ENCODE peak calls at places on chromosome 6, in seven cellular contexts. One of them, this sample, is unnamed.

GRCh38 chr6:13278991-13279390 is 49.3 kb downstream of the TBC1D7 start:
- DNase-seq in HT-29: no peak
- DNase-seq in lower lobe of right lung: no peak
- DNase-seq in neural progenitor cell: no peak
- DNase-seq in mesothelial cell of epicardium: no peak
- DNase-seq in heart left ventricle: no peak
- DNase-seq in ovary: no peak
- DNase-seq in this sample: no peak

GRCh38 chr6:139655783-139656705 is 281.6 kb upstream of the CITED2 start:
- DNase-seq in mesothelial cell of epicardium: no peak
- DNase-seq in HT-29: peak
- DNase-seq in lower lobe of right lung: no peak
- DNase-seq in ovary: no peak
- DNase-seq in neural progenitor cell: no peak
- DNase-seq in heart left ventricle: no peak
- DNase-seq in this sample: no peak

GRCh38 chr6:38141716-38142115 is 322.2 kb downstream of the ZFAND3 start:
- DNase-seq in neural progenitor cell: no peak
- DNase-seq in mesothelial cell of epicardium: no peak
- DNase-seq in HT-29: no peak
- DNase-seq in lower lobe of right lung: no peak
- DNase-seq in ovary: no peak
- DNase-seq in heart left ventricle: no peak
- DNase-seq in this sample: no peak

GRCh38 chr6:80003841-80004198 is 629 bp upstream of the TTK start:
- DNase-seq in ovary: no peak
- DNase-seq in HT-29: no peak
- DNase-seq in mesothelial cell of epicardium: no peak
- DNase-seq in heart left ventricle: no peak
- DNase-seq in neural progenitor cell: no peak
- DNase-seq in lower lobe of right lung: peak
- DNase-seq in this sample: peak

GRCh38 chr6:35363293-35363750 is 21.0 kb downstream of the PPARD start:
- DNase-seq in neural progenitor cell: peak
- DNase-seq in HT-29: no peak
- DNase-seq in lower lobe of right lung: peak
- DNase-seq in mesothelial cell of epicardium: no peak
- DNase-seq in heart left ventricle: no peak
- DNase-seq in ovary: no peak
- DNase-seq in this sample: no peak

GRCh38 chr6:73513496-73513854 is 7.4 kb downstream of the EEF1A1 start:
- DNase-seq in lower lobe of right lung: no peak
- DNase-seq in heart left ventricle: no peak
- DNase-seq in HT-29: peak
- DNase-seq in mesothelial cell of epicardium: no peak
- DNase-seq in neural progenitor cell: no peak
- DNase-seq in ovary: no peak
- DNase-seq in this sample: no peak

GRCh38 chr6:138454976-138455706 is 44.2 kb downstream of the NHSL1 start:
- DNase-seq in HT-29: no peak
- DNase-seq in heart left ventricle: no peak
- DNase-seq in ovary: no peak
- DNase-seq in lower lobe of right lung: peak
- DNase-seq in neural progenitor cell: no peak
- DNase-seq in mesothelial cell of epicardium: no peak
- DNase-seq in this sample: peak

GRCh38 chr6:109073344-109074235 is 21.1 kb downstream of the SESN1 start:
- DNase-seq in ovary: no peak
- DNase-seq in HT-29: peak
- DNase-seq in heart left ventricle: no peak
- DNase-seq in mesothelial cell of epicardium: no peak
- DNase-seq in neural progenitor cell: peak
- DNase-seq in lower lobe of right lung: no peak
- DNase-seq in this sample: peak

GRCh38 chr6:106444777-106445507 is 84.4 kb downstream of the CRYBG1 start:
- DNase-seq in HT-29: peak
- DNase-seq in lower lobe of right lung: no peak
- DNase-seq in neural progenitor cell: peak
- DNase-seq in mesothelial cell of epicardium: no peak
- DNase-seq in ovary: no peak
- DNase-seq in heart left ventricle: no peak
- DNase-seq in this sample: no peak

GRCh38 chr6:112690497-112691202 is 343.5 kb downstream of the RFPL4B start:
- DNase-seq in neural progenitor cell: no peak
- DNase-seq in lower lobe of right lung: no peak
- DNase-seq in heart left ventricle: no peak
- DNase-seq in mesothelial cell of epicardium: no peak
- DNase-seq in ovary: no peak
- DNase-seq in HT-29: no peak
- DNase-seq in this sample: no peak

GRCh38 chr6:6007311-6008113 is 787 bp upstream of the NRN1 start:
- DNase-seq in mesothelial cell of epicardium: no peak
- DNase-seq in heart left ventricle: no peak
- DNase-seq in HT-29: peak
- DNase-seq in neural progenitor cell: peak
- DNase-seq in lower lobe of right lung: no peak
- DNase-seq in ovary: no peak
- DNase-seq in this sample: peak

GRCh38 chr6:36874016-36874442 is 574 bp downstream of the PPIL1 start:
- DNase-seq in HT-29: peak
- DNase-seq in neural progenitor cell: no peak
- DNase-seq in ovary: no peak
- DNase-seq in mesothelial cell of epicardium: no peak
- DNase-seq in heart left ventricle: no peak
- DNase-seq in lower lobe of right lung: no peak
- DNase-seq in this sample: no peak

GRCh38 chr6:15285682-15286294 is 39.9 kb downstream of the JARID2 start:
- DNase-seq in neural progenitor cell: no peak
- DNase-seq in ovary: no peak
- DNase-seq in heart left ventricle: no peak
- DNase-seq in lower lobe of right lung: no peak
- DNase-seq in mesothelial cell of epicardium: no peak
- DNase-seq in HT-29: no peak
- DNase-seq in this sample: no peak

GRCh38 chr6:72916906-72917305 is 295.0 kb downstream of the KCNQ5 start:
- DNase-seq in HT-29: no peak
- DNase-seq in ovary: no peak
- DNase-seq in lower lobe of right lung: no peak
- DNase-seq in neural progenitor cell: no peak
- DNase-seq in heart left ventricle: no peak
- DNase-seq in mesothelial cell of epicardium: no peak
- DNase-seq in this sample: no peak

GRCh38 chr6:25341923-25342619 is 62.9 kb downstream of the CARMIL1 start:
- DNase-seq in heart left ventricle: no peak
- DNase-seq in lower lobe of right lung: no peak
- DNase-seq in mesothelial cell of epicardium: no peak
- DNase-seq in ovary: no peak
- DNase-seq in neural progenitor cell: no peak
- DNase-seq in HT-29: no peak
- DNase-seq in this sample: no peak

GRCh38 chr6:13417954-13418353 is 69.4 kb downstream of the GFOD1 start:
- DNase-seq in ovary: no peak
- DNase-seq in HT-29: no peak
- DNase-seq in heart left ventricle: no peak
- DNase-seq in mesothelial cell of epicardium: no peak
- DNase-seq in lower lobe of right lung: no peak
- DNase-seq in neural progenitor cell: no peak
- DNase-seq in this sample: no peak

GRCh38 chr6:159104163-159104885 is 59.5 kb upstream of the TAGAP start:
- DNase-seq in mesothelial cell of epicardium: peak
- DNase-seq in lower lobe of right lung: peak
- DNase-seq in neural progenitor cell: peak
- DNase-seq in heart left ventricle: peak
- DNase-seq in ovary: peak
- DNase-seq in HT-29: peak
- DNase-seq in this sample: peak

GRCh38 chr6:16332175-16332542 is 93.8 kb downstream of the GMPR start:
- DNase-seq in lower lobe of right lung: peak
- DNase-seq in ovary: peak
- DNase-seq in HT-29: peak
- DNase-seq in heart left ventricle: peak
- DNase-seq in mesothelial cell of epicardium: peak
- DNase-seq in neural progenitor cell: peak
- DNase-seq in this sample: peak

GRCh38 chr6:169372616-169373015 is 119.0 kb upstream of the THBS2 start:
- DNase-seq in lower lobe of right lung: no peak
- DNase-seq in mesothelial cell of epicardium: no peak
- DNase-seq in heart left ventricle: no peak
- DNase-seq in HT-29: no peak
- DNase-seq in ovary: no peak
- DNase-seq in neural progenitor cell: no peak
- DNase-seq in this sample: no peak